ENCODE peak calls at places on chromosome 6, in six cellular contexts. Y is hepatocyte, C is cardiac fibroblast, R is neural progenitor cell, A is aorta, N is astrocyte of the spinal cord. O is an unnamed sample.

GRCh38 chr6:18432180-18432579 is 45.0 kb downstream of the RNF144B start:
- DNase-seq in C (peak; percentile 89), Y (no peak), A (no peak), N (peak; percentile 69), R (no peak), O (peak; percentile 45)

GRCh38 chr6:135438907-135439535 is 58.5 kb downstream of the AHI1 start:
- DNase-seq in C (peak; percentile 46), A (no peak), N (peak; percentile 35), R (peak; percentile 12), Y (peak; percentile 20), O (no peak)

GRCh38 chr6:154590770-154591169 is 80.3 kb upstream of the CNKSR3 start:
- DNase-seq in R (no peak), N (no peak), A (no peak), Y (no peak), C (no peak), O (no peak)

GRCh38 chr6:33050013-33050800 is 23.2 kb downstream of the HLA-DPA1 start:
- DNase-seq in A (no peak), C (no peak), R (no peak), Y (no peak), N (no peak), O (no peak)

GRCh38 chr6:144341831-144342527 is 56.8 kb downstream of the UTRN start:
- DNase-seq in N (no peak), A (no peak), C (no peak), R (no peak), Y (no peak), O (no peak)

GRCh38 chr6:127481628-127482027 is 22.4 kb upstream of the KIAA0408 start:
- DNase-seq in C (peak; percentile 48), Y (no peak), A (no peak), N (peak; percentile 75), R (no peak), O (peak; percentile 21)

GRCh38 chr6:131400054-131400781 is 172.8 kb upstream of the ARG1 start:
- DNase-seq in N (peak; percentile 83), A (no peak), R (no peak), Y (no peak), C (peak; percentile 83), O (peak; percentile 90)

GRCh38 chr6:166056637-166057036 is 111.0 kb downstream of the TBXT start:
- DNase-seq in C (peak; percentile 66), R (no peak), A (no peak), N (peak; percentile 38), Y (no peak), O (no peak)

GRCh38 chr6:109349419-109349987 is 32.8 kb downstream of the CD164 start:
- DNase-seq in N (peak; percentile 52), A (no peak), R (no peak), C (peak; percentile 85), Y (peak; percentile 75), O (peak; percentile 43)

GRCh38 chr6:93859964-93860363 is 440.6 kb upstream of the EPHA7 start:
- DNase-seq in R (peak; percentile 50), C (no peak), Y (no peak), N (no peak), A (no peak), O (no peak)

DNA sequence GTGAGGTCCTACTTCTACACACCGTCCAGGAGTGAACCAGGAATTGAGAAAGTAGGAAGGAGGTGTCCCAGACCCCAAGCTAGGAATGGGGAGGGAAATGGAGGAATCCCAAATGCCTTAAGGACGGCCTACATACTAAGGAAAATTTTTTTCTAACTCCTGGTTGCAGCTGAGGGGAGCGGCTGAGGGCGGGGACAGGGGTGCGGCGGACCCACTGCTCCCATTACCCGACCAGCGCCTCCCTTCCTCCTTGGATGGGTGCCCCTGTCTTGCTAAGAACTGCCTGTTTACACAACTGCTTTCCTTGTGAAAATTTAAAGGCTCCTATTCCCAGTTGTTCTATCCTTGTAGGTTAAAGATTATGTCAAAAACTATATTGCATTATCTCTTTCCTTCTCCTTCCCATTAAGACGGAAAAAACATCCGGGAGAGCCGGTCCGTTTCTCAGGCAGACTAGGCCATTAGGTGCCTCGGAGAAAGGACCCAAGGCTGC is 699 bp upstream of the HSPA1B start:
- DNase-seq in A (peak; percentile 92), C (no peak), R (peak; percentile 57), Y (peak; percentile 86), N (no peak), O (peak; percentile 47)
- H3K4me3 ChIP-seq in A (peak overlapping the region; percentile 12), C (peak overlapping the region; percentile 78), R (peak overlapping the region; percentile 47), Y (peak overlapping the region; percentile 18), N (peak overlapping the region; percentile 43), O (peak overlapping the region; percentile 69)

GRCh38 chr6:150641398-150642139 is 41.9 kb downstream of the PLEKHG1 start:
- DNase-seq in R (no peak), C (no peak), Y (no peak), N (peak; percentile 18), A (no peak), O (no peak)

GRCh38 chr6:150646228-150646627 is 46.5 kb downstream of the PLEKHG1 start:
- DNase-seq in A (no peak), N (no peak), R (no peak), C (no peak), Y (no peak), O (no peak)

GRCh38 chr6:150652848-150653613 is 53.3 kb downstream of the PLEKHG1 start:
- DNase-seq in C (peak; percentile 24), N (peak; percentile 29), A (no peak), Y (no peak), R (no peak), O (no peak)

GRCh38 chr6:150651808-150652473 is 52.3 kb downstream of the PLEKHG1 start:
- DNase-seq in C (no peak), R (no peak), Y (no peak), N (no peak), A (no peak), O (no peak)

DNA sequence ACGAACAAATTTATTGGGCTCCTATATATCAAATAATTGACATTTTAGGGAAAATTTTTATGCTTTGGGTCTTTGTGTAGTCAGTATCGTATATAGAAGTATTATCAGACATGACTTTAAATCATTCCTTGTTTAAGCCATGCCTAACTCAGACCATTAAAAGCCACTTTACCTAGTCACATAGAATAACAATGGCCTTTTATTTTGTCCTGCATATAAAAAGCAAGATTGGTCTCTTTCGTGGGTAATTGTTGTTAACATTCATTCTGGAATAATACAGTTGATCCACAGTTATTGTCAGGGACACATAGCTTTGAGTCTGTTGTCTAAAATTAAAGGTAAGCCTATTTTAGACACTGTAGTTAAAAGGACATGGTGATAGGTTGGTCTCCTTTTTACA is 47.4 kb downstream of the PLEKHG1 start:
- DNase-seq in N (no peak), C (no peak), A (no peak), Y (no peak), R (no peak), O (no peak)
- H3K4me3 ChIP-seq in N (no peak overlapping the region), C (no peak overlapping the region), A (no peak overlapping the region), Y (no peak overlapping the region), R (no peak overlapping the region), O (no peak overlapping the region)

GRCh38 chr6:168937061-168937460 is 316.6 kb downstream of the THBS2 start:
- DNase-seq in N (no peak), R (no peak), C (peak; percentile 14), A (no peak), Y (no peak), O (no peak)
- H3K4me3 ChIP-seq in N (no peak overlapping the region), R (no peak overlapping the region), C (no peak overlapping the region), A (no peak overlapping the region), Y (no peak overlapping the region), O (no peak overlapping the region)

DNA sequence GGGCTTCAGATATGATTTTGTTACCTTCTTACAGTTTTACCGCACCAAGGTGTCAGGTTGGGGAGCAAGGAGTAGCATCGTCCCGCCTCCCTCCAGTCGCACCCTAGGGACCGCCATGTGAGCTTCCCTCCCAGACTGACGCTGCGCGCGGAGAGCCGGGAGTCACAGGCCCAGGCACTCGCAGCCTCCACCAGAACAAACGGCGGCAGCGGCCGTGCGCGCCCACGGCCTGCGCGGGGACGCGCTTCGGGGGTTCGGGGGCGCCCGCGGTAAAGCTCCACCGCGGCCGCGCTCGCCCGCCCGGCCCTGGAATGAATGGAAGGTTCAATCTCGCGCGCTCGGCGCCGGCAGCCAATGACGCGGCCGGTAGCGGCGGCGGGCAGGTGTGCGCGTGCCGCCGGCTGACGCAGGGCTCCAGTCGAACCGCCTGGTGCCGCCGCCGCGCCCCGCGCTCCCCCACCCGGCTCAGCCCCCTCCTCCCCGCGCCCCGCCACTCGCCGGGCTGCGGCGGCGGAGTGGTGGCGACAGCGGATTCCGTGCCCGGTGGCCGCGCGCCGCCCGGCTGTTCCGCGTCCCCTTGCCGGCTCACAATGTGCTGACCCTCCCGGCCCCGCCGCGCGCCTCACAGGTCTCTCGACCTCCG is 16.5 kb upstream of the LIN28B start:
- DNase-seq in A (peak; percentile 75), R (peak; percentile 95), C (no peak), Y (peak; percentile 82), N (no peak), O (no peak)
- H3K4me3 ChIP-seq in A (no peak overlapping the region), R (peak overlapping the region; percentile 95), C (peak overlapping the region; percentile 46), Y (peak overlapping the region; percentile 81), N (peak overlapping the region; percentile 41), O (peak overlapping the region; percentile 53)

DNA sequence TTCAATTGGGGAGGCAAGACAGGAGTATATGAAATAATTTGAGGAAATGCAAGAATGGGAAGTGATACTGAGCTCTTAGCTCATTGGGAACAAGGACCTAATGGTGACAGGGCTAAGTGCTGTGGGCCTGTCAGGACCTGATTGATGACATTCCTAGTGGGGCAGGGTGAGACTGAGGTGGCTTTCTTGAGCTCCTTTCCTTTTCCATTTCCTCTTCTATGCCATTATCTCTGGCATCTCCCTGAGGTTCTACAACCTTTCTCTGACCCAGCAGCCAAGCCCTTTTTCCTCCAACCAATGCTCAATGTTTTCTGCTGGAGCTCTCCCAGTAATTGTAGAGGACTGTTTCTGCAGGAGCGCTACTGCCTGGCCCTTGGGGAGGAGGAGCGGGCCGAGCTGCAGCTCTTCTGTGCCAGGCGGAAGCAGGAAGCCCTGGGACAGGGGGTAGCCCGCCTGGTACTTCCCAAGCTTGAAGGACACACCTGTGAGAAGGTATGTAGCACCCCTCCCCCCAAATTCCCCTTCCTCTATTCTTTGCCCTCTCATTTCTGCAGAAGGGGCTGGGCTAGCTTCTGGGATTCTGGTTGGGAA is 2.8 kb upstream of the TOMM6 start:
- DNase-seq in A (no peak), Y (no peak), N (no peak), C (no peak), R (no peak), O (no peak)
- H3K4me3 ChIP-seq in A (no peak overlapping the region), Y (no peak overlapping the region), N (no peak overlapping the region), C (no peak overlapping the region), R (no peak overlapping the region), O (no peak overlapping the region)

GRCh38 chr6:1575213-1576041 is 34.3 kb upstream of the FOXC1 start:
- DNase-seq in A (peak; percentile 85), N (peak; percentile 50), Y (no peak), C (peak; percentile 38), R (no peak), O (peak; percentile 39)
- H3K4me3 ChIP-seq in A (no peak overlapping the region), N (no peak overlapping the region), Y (no peak overlapping the region), C (no peak overlapping the region), R (no peak overlapping the region), O (peak overlapping the region; percentile 17)

GRCh38 chr6:112562348-112563220 is 215.5 kb downstream of the RFPL4B start:
- DNase-seq in N (peak; percentile 35), A (no peak), R (no peak), Y (peak; percentile 41), C (peak; percentile 22), O (no peak)
- H3K4me3 ChIP-seq in N (no peak overlapping the region), A (no peak overlapping the region), R (no peak overlapping the region), Y (no peak overlapping the region), C (no peak overlapping the region), O (no peak overlapping the region)

O was measured in skeletal muscle cell.